ENCODE peak calls at places on chromosome 18, in four cellular contexts. W is glutamatergic neuron, E is aorta, Y is SK-MEL-5. M is an unnamed sample.

GRCh38 chr18:35060092-35060491 is 18.9 kb downstream of the MAPRE2 start:
- DNase-seq in W (no peak), E (no peak), Y (no peak), M (no peak)

GRCh38 chr18:55189972-55190371 is 230.7 kb upstream of the CCDC68 start:
- DNase-seq in W (no peak), E (no peak), Y (no peak), M (no peak)

GRCh38 chr18:48923746-48924580 is 26.8 kb downstream of the SMAD7 start:
- DNase-seq in W (no peak), E (no peak), Y (no peak), M (no peak)

GRCh38 chr18:41721103-41721502 is 233.9 kb upstream of the PIK3C3 start:
- DNase-seq in W (no peak), E (no peak), Y (no peak), M (no peak)

GRCh38 chr18:32257073-32257780 is 67.4 kb downstream of the MEP1B start:
- DNase-seq in W (no peak), E (no peak), Y (no peak), M (no peak)

GRCh38 chr18:49639643-49640361 is 77.9 kb downstream of the LIPG start:
- DNase-seq in W (no peak), E (no peak), Y (no peak), M (no peak)

GRCh38 chr18:45619826-45620201 is 4.5 kb downstream of the SLC14A2 start:
- DNase-seq in W (no peak), E (no peak), Y (no peak), M (no peak)

GRCh38 chr18:46424898-46425297 is 232.1 kb downstream of the LOXHD1 start:
- DNase-seq in W (no peak), E (no peak), Y (no peak), M (no peak)

GRCh38 chr18:23662309-23663263 is at the start of gene ANKRD29:
- DNase-seq in W (peak; percentile 44), E (peak; percentile 55), Y (peak; percentile 46), M (peak; percentile 29)

GRCh38 chr18:35376742-35377695 is at the start of gene ZNF396:
- DNase-seq in W (peak; percentile 78), E (peak; percentile 93), Y (peak; percentile 66), M (peak; percentile 77)

GRCh38 chr18:6431659-6432318 is 17.1 kb upstream of the L3MBTL4 start:
- DNase-seq in W (no peak), E (no peak), Y (no peak), M (no peak)

GRCh38 chr18:54873884-54874255 is 45.6 kb downstream of the RAB27B start:
- DNase-seq in W (no peak), E (no peak), Y (no peak), M (no peak)

GRCh38 chr18:22103664-22104031 is 65.7 kb upstream of the GATA6 start:
- DNase-seq in W (no peak), E (no peak), Y (no peak), M (no peak)

GRCh38 chr18:49843778-49844625 is 30.7 kb upstream of the ACAA2 start:
- DNase-seq in W (no peak), E (no peak), Y (no peak), M (no peak)

GRCh38 chr18:41938445-41938844 is 16.6 kb upstream of the PIK3C3 start:
- DNase-seq in W (no peak), E (no peak), Y (peak; percentile 37), M (no peak)

GRCh38 chr18:55706893-55707292 is 118.9 kb upstream of the TCF4 start:
- DNase-seq in W (no peak), E (no peak), Y (no peak), M (no peak)

GRCh38 chr18:31563778-31564177 is 27.9 kb upstream of the TTR start:
- DNase-seq in W (no peak), E (no peak), Y (peak; percentile 35), M (no peak)

GRCh38 chr18:59691046-59691395 is 6.2 kb downstream of the CCBE1 start:
- DNase-seq in W (no peak), E (no peak), Y (no peak), M (no peak)

GRCh38 chr18:27061488-27062095 is 123.5 kb downstream of the CHST9 start:
- DNase-seq in W (no peak), E (no peak), Y (no peak), M (no peak)

GRCh38 chr18:55406374-55407045 is 181.5 kb downstream of the TCF4 start:
- DNase-seq in W (no peak), E (no peak), Y (no peak), M (no peak)

GRCh38 chr18:5296706-5297320 is 1.3 kb upstream of the ZBTB14 start:
- DNase-seq in W (peak; percentile 86), E (peak; percentile 93), Y (peak; percentile 89), M (peak; percentile 77)

GRCh38 chr18:55833543-55833942 is 245.6 kb upstream of the TCF4 start:
- DNase-seq in W (no peak), E (no peak), Y (peak; percentile 58), M (no peak)

GRCh38 chr18:31977270-31977872 is 34.4 kb upstream of the TRAPPC8 start:
- DNase-seq in W (peak; percentile 18), E (no peak), Y (peak; percentile 78), M (peak; percentile 37)

GRCh38 chr18:38353149-38353548 is 787.6 kb upstream of the CELF4 start:
- DNase-seq in W (no peak), E (no peak), Y (no peak), M (no peak)

GRCh38 chr18:10926565-10927194 is 222.7 kb downstream of the PIEZO2 start:
- DNase-seq in W (no peak), E (no peak), Y (no peak), M (peak; percentile 11)

GRCh38 chr18:3319894-3320438 is 58.0 kb downstream of the MYL12B start:
- DNase-seq in W (no peak), E (no peak), Y (no peak), M (no peak)

GRCh38 chr18:51051105-51051712 is 21.2 kb downstream of the SMAD4 start:
- DNase-seq in W (no peak), E (no peak), Y (peak; percentile 68), M (no peak)

GRCh38 chr18:48827321-48828200 is 123.2 kb downstream of the SMAD7 start:
- DNase-seq in W (peak; percentile 14), E (peak; percentile 59), Y (no peak), M (no peak)

GRCh38 chr18:10948421-10948820 is 200.9 kb downstream of the PIEZO2 start:
- DNase-seq in W (no peak), E (no peak), Y (no peak), M (no peak)

GRCh38 chr18:43661570-43661969 is 384.3 kb upstream of the SYT4 start:
- DNase-seq in W (no peak), E (no peak), Y (peak; percentile 67), M (peak; percentile 24)

M was measured in endothelial cell.